ENCODE peak calls at places on chromosomes 2 and 18, in six cellular contexts. R, B, Z, Q, E and V are unnamed samples.

GRCh38 chr2:192578780-192579179 is 384.0 kb upstream of the TMEFF2 start:
- DNase-seq in R (no peak), B (no peak), Z (no peak), Q (no peak), E (no peak), V (no peak)

GRCh38 chr2:1755436-1756191 is 11.3 kb upstream of the PXDN start:
- DNase-seq in R (no peak), B (no peak), Z (peak), Q (no peak), E (no peak), V (no peak)

GRCh38 chr2:127401757-127402695 is 14.3 kb upstream of the MAP3K2 start:
- DNase-seq in R (no peak), B (no peak), Z (peak), Q (no peak), E (no peak), V (no peak)

GRCh38 chr18:66571845-66572244 is 32.0 kb downstream of the CDH19 start:
- DNase-seq in R (no peak), B (no peak), Z (no peak), Q (no peak), E (no peak), V (no peak)

GRCh38 chr18:34729740-34730338 is 19.7 kb downstream of the DTNA start:
- DNase-seq in R (no peak), B (no peak), Z (no peak), Q (no peak), E (no peak), V (no peak)

GRCh38 chr18:51867767-51868166 is 472.2 kb upstream of the DCC start:
- DNase-seq in R (no peak), B (no peak), Z (peak), Q (no peak), E (peak), V (no peak)

GRCh38 chr2:203688798-203689197 is 17.6 kb upstream of the CD28 start:
- DNase-seq in R (no peak), B (no peak), Z (peak), Q (no peak), E (no peak), V (no peak)

GRCh38 chr2:10236571-10237391 is 65.9 kb upstream of the HPCAL1 start:
- DNase-seq in R (no peak), B (no peak), Z (no peak), Q (peak), E (no peak), V (no peak)

GRCh38 chr2:167787562-167787961 is 459.8 kb downstream of the STK39 start:
- DNase-seq in R (no peak), B (no peak), Z (no peak), Q (no peak), E (no peak), V (no peak)

GRCh38 chr2:167785606-167786005 is 461.8 kb downstream of the STK39 start:
- DNase-seq in R (no peak), B (no peak), Z (no peak), Q (no peak), E (no peak), V (no peak)

GRCh38 chr2:167784071-167784400 is 463.4 kb downstream of the STK39 start:
- DNase-seq in R (no peak), B (no peak), Z (no peak), Q (no peak), E (no peak), V (no peak)

GRCh38 chr2:167787021-167787420 is 460.4 kb downstream of the STK39 start:
- DNase-seq in R (no peak), B (no peak), Z (no peak), Q (peak), E (no peak), V (no peak)

GRCh38 chr2:167783266-167784070 is 463.9 kb downstream of the STK39 start:
- DNase-seq in R (no peak), B (no peak), Z (peak), Q (peak), E (no peak), V (no peak)
- TF ChIP-seq USF2 in R (no peak), B (no peak), Z (no peak), Q (no peak), E (no peak), V (no peak)

GRCh38 chr2:62931536-62931935 is 119.1 kb upstream of the OTX1 start:
- DNase-seq in R (no peak), B (no peak), Z (peak), Q (no peak), E (no peak), V (no peak)
- TF ChIP-seq USF2 in R (no peak), B (no peak), Z (no peak), Q (no peak), E (no peak), V (no peak)

DNA sequence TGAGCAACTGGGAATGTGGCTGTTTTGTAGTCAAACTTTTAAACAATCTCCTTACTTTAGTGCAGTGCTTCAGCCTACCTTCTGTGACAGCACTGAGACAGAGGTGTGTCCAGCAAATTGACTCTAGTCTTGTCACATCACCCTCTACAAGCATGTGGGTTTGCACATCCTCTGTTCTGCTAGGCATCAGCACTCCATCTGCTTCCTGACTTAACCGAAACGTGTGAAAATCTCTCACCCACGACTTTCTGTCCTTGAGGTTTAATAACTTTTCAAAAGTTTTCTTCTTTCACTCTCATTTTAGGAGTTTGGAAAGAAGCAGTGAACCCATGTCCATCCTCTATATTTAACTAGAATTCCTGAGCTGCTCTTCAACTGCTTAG is 42.6 kb downstream of the TTR start:
- DNase-seq in R (no peak), B (no peak), Z (no peak), Q (no peak), E (no peak), V (no peak)
- TF ChIP-seq USF2 in R (no peak), B (no peak), Z (no peak), Q (no peak), E (no peak), V (no peak)

GRCh38 chr18:3226048-3226447 is 6.3 kb upstream of the MYOM1 start:
- DNase-seq in R (no peak), B (no peak), Z (no peak), Q (no peak), E (no peak), V (no peak)
- TF ChIP-seq USF2 in R (no peak), B (no peak), Z (no peak), Q (no peak), E (no peak), V (no peak)

GRCh38 chr18:59180150-59180845 is 39.7 kb upstream of the GRP start:
- DNase-seq in R (no peak), B (no peak), Z (peak), Q (no peak), E (no peak), V (no peak)
- TF ChIP-seq USF2 in R (no peak), B (no peak), Z (no peak), Q (no peak), E (no peak), V (no peak)

DNA sequence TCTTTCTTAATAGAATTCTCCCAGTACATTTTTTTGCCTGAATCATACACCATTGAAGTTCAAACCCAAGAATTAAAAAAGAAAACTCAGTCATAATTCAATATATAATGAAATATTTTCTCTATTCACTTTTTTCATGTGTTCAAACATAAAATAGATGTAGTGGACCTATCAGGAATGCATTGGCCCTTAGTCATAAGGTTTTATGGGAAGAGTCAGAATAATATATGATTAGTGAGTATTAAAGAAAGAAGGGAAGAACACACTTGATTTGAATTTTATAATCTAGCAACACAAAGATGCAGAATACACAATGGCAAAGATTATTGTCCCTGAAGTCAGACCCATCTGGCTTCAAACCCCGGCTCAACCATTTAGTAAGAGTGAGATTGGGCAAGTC is 297.0 kb upstream of the COL3A1 start:
- DNase-seq in R (no peak), B (no peak), Z (peak), Q (no peak), E (no peak), V (no peak)
- TF ChIP-seq USF2 in R (no peak), B (no peak), Z (no peak), Q (no peak), E (no peak), V (no peak)

GRCh38 chr18:31102941-31103340 is 720 bp upstream of the DSC2 start:
- DNase-seq in R (no peak), B (no peak), Z (no peak), Q (no peak), E (peak), V (no peak)

GRCh38 chr18:31100598-31101147 is 1.5 kb downstream of the DSC2 start:
- DNase-seq in R (no peak), B (peak), Z (no peak), Q (no peak), E (peak), V (peak)

GRCh38 chr18:31099490-31100230 is 2.6 kb downstream of the DSC2 start:
- DNase-seq in R (no peak), B (no peak), Z (no peak), Q (no peak), E (peak), V (no peak)

GRCh38 chr18:31102020-31102684 is at the start of gene DSC2:
- DNase-seq in R (no peak), B (peak), Z (no peak), Q (peak), E (peak), V (peak)

DNA sequence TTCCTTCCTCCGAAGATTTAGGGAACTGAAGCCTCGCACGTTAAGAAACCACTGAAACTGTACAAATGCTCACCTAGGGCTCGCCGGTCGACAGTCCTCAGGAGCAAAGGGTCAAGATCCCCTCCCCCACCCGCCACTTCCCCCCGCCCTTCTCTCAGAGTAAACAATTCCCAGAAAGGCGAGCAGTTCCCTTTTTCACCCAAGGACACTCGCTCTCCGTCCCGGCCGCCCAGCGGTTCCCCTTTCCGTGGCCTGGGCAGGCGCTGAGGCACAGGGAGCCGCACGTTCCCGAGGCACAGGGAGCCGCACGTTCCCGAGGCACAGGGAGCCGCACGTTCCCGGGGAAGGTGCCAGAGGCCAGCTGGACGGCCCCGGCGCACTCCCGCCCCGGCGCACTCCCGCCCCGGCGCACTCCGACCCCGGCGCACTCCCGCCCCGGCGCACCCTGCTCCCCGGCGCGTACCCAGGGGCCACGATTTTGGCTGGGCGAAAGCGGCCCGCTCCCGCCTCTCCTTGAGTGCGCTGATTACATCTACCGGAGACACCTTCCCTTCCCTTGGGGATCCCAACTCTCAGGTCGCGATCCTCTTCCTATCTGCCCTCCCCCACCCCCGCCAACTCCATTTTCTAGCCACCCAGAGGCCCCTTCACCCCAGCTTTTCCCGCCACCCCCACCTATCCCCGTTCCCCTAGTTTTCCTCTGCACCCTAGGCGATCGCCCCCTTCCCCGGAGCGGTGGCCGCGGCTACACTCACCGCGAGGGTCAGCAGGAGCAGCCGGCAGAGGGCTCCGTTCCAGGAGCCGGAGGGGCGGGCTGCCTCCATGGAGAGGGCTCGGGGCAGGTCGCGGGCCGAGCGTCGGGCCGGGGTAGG is 837 bp downstream of the DSC2 start:
- DNase-seq in R (peak), B (peak), Z (no peak), Q (peak), E (peak), V (peak)
- TF ChIP-seq USF2 in R (no peak), B (no peak), Z (no peak), Q (no peak), E (no peak), V (no peak)